ENCODE peak calls at places on chromosomes 3 and 15, in eight cellular contexts. E is HL-60, Z is GM12864, H is bronchial epithelial cell, O is cardiac muscle cell, D is HCT116, B is astrocyte of the spinal cord, J is GM12865. W is an unnamed sample.

GRCh38 chr3:150335631-150336030 is 72.5 kb upstream of the TSC22D2 start:
- DNase-seq in Z (no peak), O (no peak), H (no peak), E (no peak), B (peak; percentile 54), D (no peak), J (no peak), W (no peak)

GRCh38 chr3:122911901-122912300 is 115.7 kb downstream of the SEMA5B start:
- DNase-seq in O (no peak), E (no peak), B (no peak), D (no peak), Z (no peak), H (no peak), J (no peak), W (no peak)

GRCh38 chr3:190238871-190239270 is 83.4 kb downstream of the CLDN1 start:
- DNase-seq in Z (no peak), B (no peak), H (no peak), E (no peak), J (no peak), D (no peak), O (no peak), W (no peak)

GRCh38 chr3:116392291-116392690 is 53.0 kb downstream of the LSAMP start:
- DNase-seq in D (no peak), J (no peak), E (no peak), H (no peak), O (no peak), Z (no peak), B (no peak), W (no peak)

GRCh38 chr15:65132841-65133549 is 613 bp downstream of the PDCD7 start:
- DNase-seq in J (peak; percentile 69), B (peak; percentile 53), D (no peak), H (peak; percentile 20), O (peak; percentile 63), Z (no peak), E (peak; percentile 37), W (peak; percentile 61)

GRCh38 chr3:134249935-134250716 is 533 bp downstream of the RYK start:
- DNase-seq in B (peak; percentile 25), H (peak; percentile 22), E (no peak), O (peak; percentile 54), Z (no peak), D (no peak), J (peak; percentile 56), W (peak; percentile 50)

GRCh38 chr3:126116526-126116925 is 32.6 kb upstream of the SLC41A3 start:
- DNase-seq in Z (no peak), O (no peak), J (no peak), D (no peak), B (no peak), H (no peak), E (no peak), W (no peak)

GRCh38 chr3:45742432-45743089 is 53.4 kb downstream of the SACM1L start:
- DNase-seq in D (no peak), J (no peak), H (no peak), E (no peak), B (no peak), O (no peak), Z (no peak), W (no peak)

GRCh38 chr15:59334063-59334415 is 38.6 kb downstream of the MYO1E start:
- DNase-seq in O (no peak), J (no peak), B (no peak), D (no peak), Z (no peak), E (no peak), H (no peak), W (no peak)
- H3K4me3 ChIP-seq in O (no peak overlapping the region), J (no peak overlapping the region), B (no peak overlapping the region), D (no peak overlapping the region), Z (no peak overlapping the region), E (no peak overlapping the region), H (no peak overlapping the region), W (no peak overlapping the region)

GRCh38 chr3:11835028-11835639 is 11.6 kb downstream of the TAMM41 start:
- DNase-seq in D (no peak), O (peak; percentile 47), Z (no peak), H (peak; percentile 37), E (peak; percentile 7), B (peak; percentile 47), J (no peak), W (peak; percentile 45)
- TF ChIP-seq CTCF in D (peak; percentile 45), O (peak; percentile 42), Z (peak; percentile 16), H (peak; percentile 6), E (no peak), B (peak; percentile 43), J (peak; percentile 21), W (peak; percentile 58)

GRCh38 chr3:193023218-193023617 is 105.6 kb upstream of the MB21D2 start:
- DNase-seq in B (no peak), E (no peak), D (no peak), H (no peak), O (no peak), J (no peak), Z (no peak), W (no peak)
- H3K4me3 ChIP-seq in B (no peak overlapping the region), E (no peak overlapping the region), D (no peak overlapping the region), H (no peak overlapping the region), O (no peak overlapping the region), J (no peak overlapping the region), Z (no peak overlapping the region), W (no peak overlapping the region)

DNA sequence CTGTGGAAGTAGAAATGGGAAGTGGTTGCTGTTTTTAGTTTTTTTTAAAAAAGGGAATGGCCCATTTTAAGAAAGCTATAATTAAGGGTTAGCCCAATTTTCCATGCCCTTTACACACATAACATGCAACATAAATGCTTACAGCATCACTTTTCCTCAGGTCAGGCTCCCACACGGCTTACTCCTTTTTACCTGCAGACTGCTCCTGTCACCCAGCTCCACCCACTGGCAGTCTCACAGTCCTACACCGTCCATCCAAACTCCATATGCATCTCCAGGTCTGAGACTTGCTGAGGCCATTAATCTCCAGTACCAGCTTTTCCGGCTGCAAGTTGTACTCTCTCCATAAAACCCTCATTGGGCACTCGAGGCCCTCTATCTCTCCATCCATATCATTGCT is 19.7 kb downstream of the MORC1 start:
- DNase-seq in J (peak; percentile 26), O (no peak), D (peak; percentile 50), H (peak; percentile 22), B (no peak), Z (no peak), E (no peak), W (no peak)
- TF ChIP-seq CTCF in J (peak; percentile 51), O (no peak), D (peak; percentile 20), H (peak; percentile 37), B (peak; percentile 10), Z (peak; percentile 56), E (no peak), W (no peak)

GRCh38 chr15:34334676-34335075 is 2.9 kb downstream of the SLC12A6 start:
- DNase-seq in O (no peak), H (peak; percentile 70), D (no peak), E (no peak), Z (no peak), B (no peak), J (no peak), W (no peak)
- H3K4me3 ChIP-seq in O (peak overlapping the region; percentile 20), H (no peak overlapping the region), D (no peak overlapping the region), E (peak overlapping the region; percentile 26), Z (peak overlapping the region; percentile 94), B (no peak overlapping the region), J (peak overlapping the region; percentile 70), W (no peak overlapping the region)

DNA sequence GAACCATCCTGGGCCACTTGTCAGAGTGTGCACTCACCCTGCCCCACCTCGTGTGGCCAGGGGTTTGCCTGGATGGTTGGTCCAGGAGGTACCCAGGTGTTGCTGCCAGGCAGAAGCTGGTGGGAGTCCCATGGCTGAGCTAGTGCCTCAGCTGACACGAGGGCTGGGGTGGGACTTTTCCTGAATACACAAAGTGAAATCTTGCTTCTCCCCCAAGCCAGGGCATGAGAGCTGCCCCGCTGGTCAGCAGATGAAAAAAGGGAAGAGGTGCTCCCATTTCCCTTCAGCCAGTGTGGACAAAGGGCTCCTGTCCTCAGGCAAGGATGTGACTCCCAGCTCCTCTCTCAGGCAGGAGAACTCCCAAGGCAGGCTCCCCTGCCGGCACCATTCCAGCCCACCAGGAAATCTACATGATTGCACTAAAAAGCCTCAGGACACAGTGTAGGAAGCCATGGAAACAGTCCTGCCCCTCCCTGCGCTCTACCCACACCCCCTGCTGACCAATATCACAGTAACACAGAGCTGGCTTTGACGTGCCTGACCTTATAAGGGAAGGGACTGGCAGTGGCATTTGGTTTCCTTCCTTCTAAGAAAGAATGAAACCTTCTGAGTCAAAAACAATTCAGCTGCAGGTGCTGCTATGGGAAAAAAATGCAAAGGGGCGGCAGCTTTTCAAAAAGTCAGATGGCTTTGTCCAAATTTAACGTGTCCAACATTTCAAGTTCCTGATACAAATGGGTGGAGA is 33.9 kb downstream of the MYO5C start:
- DNase-seq in H (peak; percentile 87), D (peak; percentile 26), B (peak; percentile 95), Z (peak; percentile 90), J (peak; percentile 96), E (peak; percentile 18), O (peak; percentile 88), W (peak; percentile 60)
- TF ChIP-seq CTCF in H (no peak), D (no peak), B (peak; percentile 12), Z (peak; percentile 25), J (peak; percentile 22), E (no peak), O (no peak), W (peak; percentile 23)

GRCh38 chr15:48178612-48178931 is 477 bp upstream of the MYEF2 start:
- DNase-seq in Z (no peak), B (no peak), O (no peak), D (no peak), H (no peak), E (no peak), J (no peak), W (no peak)

GRCh38 chr15:48176097-48176496 is 2.0 kb downstream of the MYEF2 start:
- DNase-seq in E (no peak), D (no peak), O (no peak), H (no peak), B (peak; percentile 17), J (no peak), Z (no peak), W (no peak)

GRCh38 chr15:48177383-48177874 is 666 bp downstream of the MYEF2 start:
- DNase-seq in B (peak; percentile 80), H (peak; percentile 44), E (no peak), D (no peak), O (peak; percentile 30), J (peak; percentile 48), Z (peak; percentile 18), W (peak; percentile 33)

GRCh38 chr15:48177875-48178611 is at the start of gene MYEF2:
- DNase-seq in E (no peak), H (peak; percentile 22), O (peak; percentile 37), Z (peak; percentile 50), B (peak; percentile 75), J (peak; percentile 86), D (no peak), W (peak; percentile 30)

GRCh38 chr15:48176957-48177356 is 1.1 kb downstream of the MYEF2 start:
- DNase-seq in B (no peak), H (no peak), Z (no peak), O (no peak), D (no peak), E (no peak), J (no peak), W (no peak)
- H3K4me3 ChIP-seq in B (peak overlapping the region; percentile 58), H (no peak overlapping the region), Z (peak overlapping the region; percentile 68), O (peak overlapping the region; percentile 83), D (no peak overlapping the region), E (no peak overlapping the region), J (peak overlapping the region; percentile 75), W (no peak overlapping the region)